ENCODE peak calls at places on chromosomes 6 and 20, in ten cellular contexts. One of them, this sample, is unnamed.

GRCh38 chr6:11485261-11485660 is 52.3 kb upstream of the TMEM170B start:
- DNase-seq in putamen: no peak
- DNase-seq in lung: no peak
- DNase-seq in HS-5: no peak
- DNase-seq in bronchial epithelial cell: no peak
- DNase-seq in NCI-H524: no peak
- DNase-seq in Ammon's horn: peak
- DNase-seq in aorta: no peak
- DNase-seq in AG09319: no peak
- DNase-seq in NCI-H187: no peak
- DNase-seq in this sample: no peak

GRCh38 chr6:165805067-165805525 is 142.1 kb upstream of the PDE10A start:
- DNase-seq in NCI-H524: no peak
- DNase-seq in NCI-H187: no peak
- DNase-seq in aorta: no peak
- DNase-seq in HS-5: no peak
- DNase-seq in putamen: no peak
- DNase-seq in AG09319: no peak
- DNase-seq in bronchial epithelial cell: no peak
- DNase-seq in lung: no peak
- DNase-seq in Ammon's horn: no peak
- DNase-seq in this sample: no peak

GRCh38 chr20:3603108-3603507 is 60.1 kb downstream of the GFRA4 start:
- DNase-seq in NCI-H187: no peak
- DNase-seq in HS-5: no peak
- DNase-seq in aorta: no peak
- DNase-seq in AG09319: no peak
- DNase-seq in putamen: no peak
- DNase-seq in bronchial epithelial cell: no peak
- DNase-seq in lung: no peak
- DNase-seq in NCI-H524: no peak
- DNase-seq in Ammon's horn: no peak
- DNase-seq in this sample: no peak

GRCh38 chr20:57968111-57968510 is 258.3 kb upstream of the PMEPA1 start:
- DNase-seq in bronchial epithelial cell: no peak
- DNase-seq in aorta: peak
- DNase-seq in Ammon's horn: no peak
- DNase-seq in AG09319: no peak
- DNase-seq in HS-5: no peak
- DNase-seq in NCI-H524: no peak
- DNase-seq in NCI-H187: no peak
- DNase-seq in lung: no peak
- DNase-seq in putamen: no peak
- DNase-seq in this sample: no peak

GRCh38 chr20:58835231-58835630 is 15.5 kb downstream of the GNAS-AS1 start:
- DNase-seq in bronchial epithelial cell: no peak
- DNase-seq in putamen: no peak
- DNase-seq in NCI-H524: no peak
- DNase-seq in aorta: no peak
- DNase-seq in lung: no peak
- DNase-seq in NCI-H187: no peak
- DNase-seq in HS-5: no peak
- DNase-seq in Ammon's horn: no peak
- DNase-seq in AG09319: no peak
- DNase-seq in this sample: no peak

GRCh38 chr20:4681971-4682370 is 39.7 kb upstream of the PRND start:
- DNase-seq in lung: no peak
- DNase-seq in NCI-H524: no peak
- DNase-seq in bronchial epithelial cell: peak
- DNase-seq in AG09319: peak
- DNase-seq in Ammon's horn: no peak
- DNase-seq in aorta: no peak
- DNase-seq in NCI-H187: no peak
- DNase-seq in HS-5: peak
- DNase-seq in putamen: no peak
- DNase-seq in this sample: no peak

GRCh38 chr6:168964138-168964892 is 289.3 kb downstream of the THBS2 start:
- DNase-seq in putamen: no peak
- DNase-seq in AG09319: no peak
- DNase-seq in HS-5: no peak
- DNase-seq in NCI-H524: no peak
- DNase-seq in lung: no peak
- DNase-seq in aorta: no peak
- DNase-seq in bronchial epithelial cell: no peak
- DNase-seq in NCI-H187: no peak
- DNase-seq in Ammon's horn: no peak
- DNase-seq in this sample: no peak

GRCh38 chr6:1116149-1116548 is 195.7 kb upstream of the FOXQ1 start:
- DNase-seq in HS-5: no peak
- DNase-seq in NCI-H524: no peak
- DNase-seq in putamen: no peak
- DNase-seq in bronchial epithelial cell: no peak
- DNase-seq in aorta: no peak
- DNase-seq in AG09319: no peak
- DNase-seq in Ammon's horn: no peak
- DNase-seq in NCI-H187: no peak
- DNase-seq in lung: no peak
- DNase-seq in this sample: no peak

GRCh38 chr20:2521369-2522305 is 12.9 kb upstream of the ZNF343 start:
- DNase-seq in AG09319: no peak
- DNase-seq in HS-5: no peak
- DNase-seq in putamen: no peak
- DNase-seq in Ammon's horn: peak
- DNase-seq in bronchial epithelial cell: peak
- DNase-seq in aorta: no peak
- DNase-seq in NCI-H524: peak
- DNase-seq in NCI-H187: no peak
- DNase-seq in lung: no peak
- DNase-seq in this sample: peak

GRCh38 chr20:14921546-14921945 is 584.1 kb upstream of the FLRT3 start:
- DNase-seq in putamen: no peak
- DNase-seq in AG09319: peak
- DNase-seq in NCI-H524: no peak
- DNase-seq in HS-5: no peak
- DNase-seq in NCI-H187: no peak
- DNase-seq in Ammon's horn: no peak
- DNase-seq in lung: no peak
- DNase-seq in aorta: no peak
- DNase-seq in bronchial epithelial cell: peak
- DNase-seq in this sample: no peak

GRCh38 chr20:701401-702129 is 26.0 kb upstream of the SCRT2 start:
- DNase-seq in HS-5: no peak
- DNase-seq in NCI-H524: no peak
- DNase-seq in lung: no peak
- DNase-seq in NCI-H187: no peak
- DNase-seq in bronchial epithelial cell: no peak
- DNase-seq in AG09319: no peak
- DNase-seq in Ammon's horn: no peak
- DNase-seq in aorta: no peak
- DNase-seq in putamen: no peak
- DNase-seq in this sample: no peak

GRCh38 chr6:143553337-143553736 is 41.8 kb upstream of the FUCA2 start:
- DNase-seq in NCI-H524: no peak
- DNase-seq in AG09319: no peak
- DNase-seq in NCI-H187: no peak
- DNase-seq in putamen: no peak
- DNase-seq in HS-5: no peak
- DNase-seq in aorta: no peak
- DNase-seq in Ammon's horn: no peak
- DNase-seq in lung: no peak
- DNase-seq in bronchial epithelial cell: no peak
- DNase-seq in this sample: no peak

GRCh38 chr6:111032493-111033140 is 50.8 kb downstream of the RPF2 start:
- DNase-seq in putamen: no peak
- DNase-seq in aorta: no peak
- DNase-seq in NCI-H524: no peak
- DNase-seq in bronchial epithelial cell: no peak
- DNase-seq in lung: no peak
- DNase-seq in AG09319: no peak
- DNase-seq in NCI-H187: no peak
- DNase-seq in Ammon's horn: no peak
- DNase-seq in HS-5: no peak
- DNase-seq in this sample: no peak

GRCh38 chr6:2870046-2870636 is 28.5 kb upstream of the SERPINB1 start:
- DNase-seq in putamen: no peak
- DNase-seq in AG09319: no peak
- DNase-seq in HS-5: no peak
- DNase-seq in NCI-H187: no peak
- DNase-seq in lung: no peak
- DNase-seq in Ammon's horn: no peak
- DNase-seq in bronchial epithelial cell: no peak
- DNase-seq in NCI-H524: no peak
- DNase-seq in aorta: peak
- DNase-seq in this sample: no peak

GRCh38 chr6:137216106-137216505 is 3.1 kb downstream of the IFNGR1 start:
- DNase-seq in putamen: no peak
- DNase-seq in NCI-H524: no peak
- DNase-seq in Ammon's horn: no peak
- DNase-seq in AG09319: no peak
- DNase-seq in lung: no peak
- DNase-seq in aorta: no peak
- DNase-seq in HS-5: no peak
- DNase-seq in NCI-H187: no peak
- DNase-seq in bronchial epithelial cell: peak
- DNase-seq in this sample: no peak

GRCh38 chr6:12068899-12069557 is 56.9 kb downstream of the HIVEP1 start:
- DNase-seq in NCI-H187: no peak
- DNase-seq in Ammon's horn: no peak
- DNase-seq in bronchial epithelial cell: peak
- DNase-seq in AG09319: no peak
- DNase-seq in aorta: no peak
- DNase-seq in HS-5: no peak
- DNase-seq in lung: no peak
- DNase-seq in putamen: no peak
- DNase-seq in NCI-H524: no peak
- DNase-seq in this sample: no peak

GRCh38 chr20:58483051-58483450 is 32.1 kb downstream of the APCDD1L start:
- DNase-seq in lung: no peak
- DNase-seq in aorta: no peak
- DNase-seq in NCI-H187: no peak
- DNase-seq in putamen: no peak
- DNase-seq in NCI-H524: no peak
- DNase-seq in AG09319: no peak
- DNase-seq in Ammon's horn: no peak
- DNase-seq in bronchial epithelial cell: no peak
- DNase-seq in HS-5: no peak
- DNase-seq in this sample: no peak

GRCh38 chr6:5082487-5083306 is 2.4 kb upstream of the PPP1R3G start:
- DNase-seq in bronchial epithelial cell: peak
- DNase-seq in HS-5: peak
- DNase-seq in AG09319: peak
- DNase-seq in NCI-H187: no peak
- DNase-seq in putamen: no peak
- DNase-seq in lung: no peak
- DNase-seq in NCI-H524: no peak
- DNase-seq in Ammon's horn: no peak
- DNase-seq in aorta: no peak
- DNase-seq in this sample: peak

GRCh38 chr20:6169251-6169650 is 46.4 kb upstream of the FERMT1 start:
- DNase-seq in Ammon's horn: no peak
- DNase-seq in NCI-H187: no peak
- DNase-seq in putamen: no peak
- DNase-seq in HS-5: peak
- DNase-seq in NCI-H524: peak
- DNase-seq in aorta: no peak
- DNase-seq in AG09319: no peak
- DNase-seq in bronchial epithelial cell: peak
- DNase-seq in lung: no peak
- DNase-seq in this sample: no peak

GRCh38 chr6:42818878-42819277 is 37.0 kb downstream of the BICRAL start:
- DNase-seq in lung: no peak
- DNase-seq in bronchial epithelial cell: no peak
- DNase-seq in Ammon's horn: no peak
- DNase-seq in NCI-H187: no peak
- DNase-seq in HS-5: no peak
- DNase-seq in aorta: no peak
- DNase-seq in AG09319: no peak
- DNase-seq in putamen: no peak
- DNase-seq in NCI-H524: no peak
- DNase-seq in this sample: no peak

GRCh38 chr6:161023316-161023715 is 31.7 kb downstream of the MAP3K4 start:
- DNase-seq in HS-5: no peak
- DNase-seq in Ammon's horn: no peak
- DNase-seq in bronchial epithelial cell: no peak
- DNase-seq in aorta: no peak
- DNase-seq in NCI-H187: no peak
- DNase-seq in NCI-H524: no peak
- DNase-seq in lung: no peak
- DNase-seq in putamen: no peak
- DNase-seq in AG09319: no peak
- DNase-seq in this sample: no peak

GRCh38 chr6:8277769-8278168 is 157.6 kb downstream of the SLC35B3 start:
- DNase-seq in NCI-H524: no peak
- DNase-seq in NCI-H187: no peak
- DNase-seq in aorta: no peak
- DNase-seq in putamen: no peak
- DNase-seq in Ammon's horn: no peak
- DNase-seq in HS-5: no peak
- DNase-seq in AG09319: no peak
- DNase-seq in lung: no peak
- DNase-seq in bronchial epithelial cell: no peak
- DNase-seq in this sample: no peak

GRCh38 chr20:55173601-55174000 is 698.2 kb downstream of the DOK5 start:
- DNase-seq in aorta: no peak
- DNase-seq in HS-5: no peak
- DNase-seq in bronchial epithelial cell: no peak
- DNase-seq in NCI-H524: no peak
- DNase-seq in NCI-H187: no peak
- DNase-seq in lung: no peak
- DNase-seq in Ammon's horn: no peak
- DNase-seq in putamen: no peak
- DNase-seq in AG09319: no peak
- DNase-seq in this sample: no peak

GRCh38 chr20:59147197-59147596 is 16.4 kb upstream of the ZNF831 start:
- DNase-seq in HS-5: no peak
- DNase-seq in lung: no peak
- DNase-seq in bronchial epithelial cell: no peak
- DNase-seq in aorta: no peak
- DNase-seq in NCI-H524: no peak
- DNase-seq in Ammon's horn: no peak
- DNase-seq in AG09319: no peak
- DNase-seq in putamen: no peak
- DNase-seq in NCI-H187: no peak
- DNase-seq in this sample: no peak

GRCh38 chr20:10673176-10673830 is 496 bp downstream of the JAG1 start:
- DNase-seq in NCI-H524: peak
- DNase-seq in putamen: no peak
- DNase-seq in lung: peak
- DNase-seq in Ammon's horn: peak
- DNase-seq in NCI-H187: no peak
- DNase-seq in aorta: peak
- DNase-seq in HS-5: no peak
- DNase-seq in AG09319: no peak
- DNase-seq in bronchial epithelial cell: no peak
- DNase-seq in this sample: no peak